ENCODE peak calls at places on chromosomes 7 and 10, in nine cellular contexts. A, Y, P, D, X, B, T, S and J are unnamed samples.

GRCh38 chr7:24980695-24981543 is 941 bp upstream of the OSBPL3 start:
- DNase-seq in D (peak), Y (no peak), P (no peak), X (peak), B (peak), T (peak), S (peak), A (no peak), J (peak)

GRCh38 chr10:31319602-31320178 is 674 bp downstream of the ZEB1 start:
- DNase-seq in X (peak), D (peak), T (no peak), Y (peak), P (peak), A (no peak), S (no peak), B (no peak), J (no peak)

GRCh38 chr7:27198871-27199801 is 755 bp downstream of the HOXA13 start:
- DNase-seq in A (no peak), Y (peak), D (no peak), P (peak), X (peak), B (no peak), S (peak), T (no peak), J (no peak)

GRCh38 chr10:30828680-30829079 is 199.1 kb upstream of the LYZL2 start:
- DNase-seq in T (no peak), A (peak), P (no peak), S (no peak), X (peak), D (no peak), B (no peak), Y (no peak), J (peak)

GRCh38 chr10:110216240-110216639 is 8.8 kb downstream of the MXI1 start:
- DNase-seq in B (no peak), A (no peak), Y (no peak), P (no peak), S (no peak), D (no peak), T (no peak), X (no peak), J (no peak)

GRCh38 chr10:124086097-124086710 is 7.2 kb downstream of the CHST15 start:
- DNase-seq in Y (no peak), A (no peak), S (no peak), D (no peak), B (no peak), P (no peak), X (no peak), T (no peak), J (no peak)

GRCh38 chr10:121595806-121596667 is 2.2 kb downstream of the FGFR2 start:
- DNase-seq in T (no peak), Y (no peak), A (no peak), X (no peak), S (no peak), D (no peak), B (no peak), P (no peak), J (no peak)

GRCh38 chr7:83109352-83109751 is 53.3 kb downstream of the PCLO start:
- DNase-seq in A (no peak), B (no peak), P (no peak), X (no peak), D (no peak), S (no peak), T (no peak), Y (no peak), J (no peak)

GRCh38 chr10:97411411-97411810 is 10.3 kb upstream of the RRP12 start:
- DNase-seq in D (no peak), T (no peak), X (peak), P (no peak), Y (peak), A (peak), S (no peak), B (no peak), J (peak)

GRCh38 chr7:95101422-95101821 is 194.0 kb downstream of the PPP1R9A start:
- DNase-seq in P (no peak), T (no peak), S (no peak), X (no peak), D (no peak), A (no peak), Y (no peak), B (no peak), J (no peak)

GRCh38 chr10:1189166-1190051 is 133.2 kb downstream of the WDR37 start:
- DNase-seq in T (no peak), P (no peak), S (no peak), X (no peak), Y (no peak), D (no peak), A (no peak), B (no peak), J (no peak)

GRCh38 chr7:100158229-100159098 is at the start of gene TRAPPC14:
- DNase-seq in P (peak), B (peak), T (peak), A (peak), Y (peak), X (peak), D (peak), S (peak), J (peak)

GRCh38 chr10:100341953-100342626 is 4.9 kb upstream of the SCD start:
- DNase-seq in X (peak), B (peak), A (peak), S (peak), T (peak), D (no peak), Y (peak), P (peak), J (peak)

GRCh38 chr10:118264838-118265470 is 77.2 kb downstream of the FAM204A start:
- DNase-seq in B (no peak), T (no peak), S (no peak), A (no peak), X (no peak), D (no peak), P (no peak), Y (no peak), J (no peak)

GRCh38 chr10:109480836-109481235 is 442.5 kb downstream of the XPNPEP1 start:
- DNase-seq in B (peak), Y (no peak), S (no peak), P (no peak), X (no peak), T (no peak), D (no peak), A (no peak), J (peak)

GRCh38 chr10:121753726-121754476 is 155.7 kb upstream of the FGFR2 start:
- DNase-seq in D (no peak), Y (peak), B (peak), A (peak), T (no peak), P (peak), X (peak), S (no peak), J (peak)

GRCh38 chr10:60188548-60188947 is 201.1 kb downstream of the ANK3 start:
- DNase-seq in S (no peak), Y (no peak), X (no peak), T (no peak), P (no peak), A (no peak), B (no peak), D (no peak), J (no peak)

GRCh38 chr10:74981831-74982633 is 129.4 kb upstream of the SAMD8 start:
- DNase-seq in P (no peak), T (no peak), D (no peak), B (no peak), A (no peak), X (no peak), S (no peak), Y (no peak), J (no peak)

GRCh38 chr7:105854516-105854915 is 21.9 kb downstream of the ATXN7L1 start:
- DNase-seq in S (no peak), B (no peak), Y (no peak), T (no peak), D (no peak), X (peak), A (no peak), P (no peak), J (no peak)

GRCh38 chr7:134654104-134654775 is 7.6 kb downstream of the BPGM start:
- DNase-seq in Y (no peak), P (no peak), S (no peak), T (no peak), X (no peak), D (no peak), B (no peak), A (no peak), J (no peak)

GRCh38 chr7:47227762-47228177 is 354.1 kb downstream of the TNS3 start:
- DNase-seq in T (peak), S (no peak), D (no peak), X (peak), B (no peak), Y (peak), P (peak), A (peak), J (peak)

GRCh38 chr10:6050801-6051445 is 11.2 kb downstream of the IL2RA start:
- DNase-seq in S (peak), Y (peak), P (peak), X (peak), B (peak), T (peak), D (peak), A (peak), J (peak)

GRCh38 chr10:50937230-50937907 is 51.9 kb upstream of the A1CF start:
- DNase-seq in Y (peak), D (no peak), B (peak), T (no peak), X (peak), A (peak), P (peak), S (no peak), J (peak)

GRCh38 chr7:3043544-3044395 is at the start of gene CARD11:
- DNase-seq in A (no peak), B (no peak), S (peak), D (no peak), P (peak), X (no peak), T (no peak), Y (no peak), J (no peak)

GRCh38 chr10:6406220-6407033 is 173.6 kb downstream of the PRKCQ start:
- DNase-seq in D (no peak), X (peak), T (no peak), S (no peak), Y (peak), P (peak), B (peak), A (peak), J (peak)

GRCh38 chr10:61974611-61975010 is 73.1 kb downstream of the ARID5B start:
- DNase-seq in X (peak), A (peak), T (peak), P (peak), D (no peak), S (no peak), B (no peak), Y (no peak), J (peak)
- H3K4me3 ChIP-seq in X (no peak), A (no peak), T (peak), P (peak), D (no peak), S (no peak), B (no peak), Y (no peak), J (no peak)

DNA sequence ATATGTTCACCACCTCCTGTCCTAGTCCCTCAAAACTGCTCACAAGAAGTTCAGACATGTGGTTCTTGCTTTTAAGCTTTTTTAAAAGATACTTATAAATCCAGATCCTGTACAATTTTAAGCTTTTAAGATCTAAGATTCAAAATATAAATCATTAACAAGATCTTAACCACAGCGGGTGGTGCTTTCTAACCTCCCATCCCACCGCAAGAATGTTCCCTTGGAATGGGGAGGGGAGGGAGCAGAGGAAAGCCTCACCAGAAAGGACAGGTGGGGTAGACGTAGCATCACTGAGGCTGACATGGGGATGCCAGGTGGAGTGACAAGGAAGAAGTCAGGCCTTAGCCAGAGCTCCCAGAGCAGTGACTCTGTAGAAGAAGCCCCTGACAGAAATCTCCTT is 133.5 kb downstream of the C1GALT1 start:
- DNase-seq in S (no peak), P (no peak), D (no peak), A (no peak), B (no peak), Y (no peak), T (no peak), X (no peak), J (no peak)
- H3K4me3 ChIP-seq in S (no peak), P (no peak), D (no peak), A (no peak), B (no peak), Y (no peak), T (no peak), X (no peak), J (no peak)

GRCh38 chr10:95187617-95188016 is 6.4 kb upstream of the ACSM6 start:
- DNase-seq in X (no peak), D (no peak), B (no peak), A (no peak), Y (no peak), P (no peak), T (no peak), S (no peak), J (no peak)
- H3K4me3 ChIP-seq in X (no peak), D (no peak), B (no peak), A (no peak), Y (no peak), P (no peak), T (no peak), S (no peak), J (no peak)

GRCh38 chr7:122995600-122995999 is at the start of gene TAS2R16:
- DNase-seq in D (no peak), B (no peak), Y (no peak), T (no peak), A (no peak), S (no peak), X (no peak), P (no peak), J (no peak)
- H3K4me3 ChIP-seq in D (no peak), B (no peak), Y (no peak), T (no peak), A (no peak), S (no peak), X (no peak), P (no peak), J (no peak)